ENCODE peak calls at places on chromosomes 4 and X, in four cellular contexts. G is IMR-90, S is A549, N is HepG2. E is an unnamed sample.

GRCh38 chr4:48375651-48376291 is 34.4 kb downstream of the SLAIN2 start:
- DNase-seq in N (peak; percentile 58), S (peak; percentile 72), G (peak; percentile 96), E (no peak)

GRCh38 chr4:77148081-77148480 is 8.9 kb upstream of the CCNG2 start:
- DNase-seq in S (no peak), N (no peak), G (no peak), E (no peak)

GRCh38 chr4:158786155-158786581 is 17.3 kb downstream of the FNIP2 start:
- DNase-seq in S (no peak), G (peak; percentile 28), N (no peak), E (no peak)

GRCh38 chrX:2782778-2783177 is 30.9 kb downstream of the XG start:
- DNase-seq in G (no peak), N (no peak), S (no peak), E (no peak)

GRCh38 chrX:137427813-137428212 is 138.1 kb upstream of the ZIC3 start:
- DNase-seq in G (no peak), S (no peak), N (no peak), E (no peak)

GRCh38 chrX:74382613-74383012 is 38.7 kb upstream of the SLC16A2 start:
- DNase-seq in N (peak; percentile 29), S (peak; percentile 57), G (peak; percentile 66), E (peak; percentile 89)

GRCh38 chr4:135124196-135124595 is 922.6 kb upstream of the PABPC4L start:
- DNase-seq in N (no peak), S (no peak), G (no peak), E (no peak)

GRCh38 chrX:397575-397974 is 10.9 kb upstream of the PPP2R3B start:
- DNase-seq in G (peak; percentile 46), S (no peak), N (no peak), E (no peak)

GRCh38 chrX:153665726-153666306 is 7.8 kb downstream of the PNCK start:
- DNase-seq in G (no peak), N (no peak), S (no peak), E (no peak)

GRCh38 chrX:72126048-72126415 is 5.7 kb downstream of the RTL5 start:
- DNase-seq in G (no peak), S (no peak), N (no peak), E (no peak)

GRCh38 chrX:43718956-43719355 is 62.9 kb downstream of the MAOA start:
- DNase-seq in S (no peak), N (no peak), G (no peak), E (no peak)

GRCh38 chr4:1547863-1548637 is 136.1 kb downstream of the FAM53A start:
- DNase-seq in G (no peak), N (no peak), S (no peak), E (no peak)

GRCh38 chrX:155263854-155264628 is at the start of gene RAB39B:
- DNase-seq in G (peak; percentile 68), S (peak; percentile 74), N (peak; percentile 26), E (peak; percentile 12)

GRCh38 chrX:119477812-119478232 is 9.6 kb downstream of the SLC25A5 start:
- DNase-seq in N (peak; percentile 85), G (peak; percentile 93), S (peak; percentile 81), E (no peak)

GRCh38 chrX:58025979-58026378 is 115.7 kb upstream of the ZXDA start:
- DNase-seq in N (peak; percentile 17), G (peak; percentile 25), S (peak; percentile 44), E (no peak)

GRCh38 chr4:148030486-148030885 is 298.6 kb downstream of the ARHGAP10 start:
- DNase-seq in N (no peak), S (no peak), G (peak; percentile 75), E (no peak)

GRCh38 chr4:172997851-172998250 is 170.8 kb upstream of the GALNT7 start:
- DNase-seq in N (no peak), S (no peak), G (peak; percentile 6), E (no peak)
- H3K4me3 ChIP-seq in N (no peak overlapping the region), S (no peak overlapping the region), G (no peak overlapping the region), E (no peak overlapping the region)

GRCh38 chr4:6718932-6719610 is 3.1 kb downstream of the BLOC1S4 start:
- DNase-seq in S (no peak), N (no peak), G (no peak), E (no peak)
- TF ChIP-seq POLR2A in S (no peak), N (peak; percentile 30), G (no peak), E (no peak)

GRCh38 chr4:108683479-108683878 is 33.1 kb downstream of the OSTC start:
- DNase-seq in N (peak; percentile 15), S (peak; percentile 27), G (peak; percentile 41), E (no peak)
- TF ChIP-seq CTCF in N (peak; percentile 32), S (peak; percentile 44), G (peak; percentile 37), E (no peak)

GRCh38 chrX:129980540-129981206 is 1.8 kb upstream of the BCORL1 start:
- DNase-seq in N (peak; percentile 25), G (no peak), S (peak; percentile 44), E (no peak)
- H3K4me3 ChIP-seq in N (peak overlapping the region; percentile 45), G (peak overlapping the region; percentile 71), S (no peak overlapping the region), E (peak overlapping the region; percentile 17)